ENCODE peak calls at places on chromosomes 12 and 14, in nine cellular contexts. C, M, D, A, I, F, U, N and P are unnamed samples.

GRCh38 chr12:22729898-22730443 is 105.0 kb downstream of the ETNK1 start:
- DNase-seq in C (no peak), U (no peak), F (no peak), M (no peak), A (peak; percentile 93), D (no peak), N (no peak), I (no peak), P (no peak)

GRCh38 chr12:990649-991349 is at the start of gene ERC1:
- DNase-seq in N (peak; percentile 29), C (peak; percentile 88), M (peak; percentile 92), D (peak; percentile 81), F (peak; percentile 76), U (peak; percentile 77), I (peak; percentile 83), A (peak; percentile 73), P (no peak)

GRCh38 chr12:5872745-5873144 is 72.3 kb downstream of the ANO2 start:
- DNase-seq in F (no peak), M (no peak), U (no peak), D (no peak), N (no peak), I (no peak), C (no peak), A (no peak), P (no peak)

GRCh38 chr12:57479376-57480115 is at the start of gene ARHGAP9:
- DNase-seq in M (no peak), D (no peak), N (no peak), I (no peak), C (no peak), A (no peak), F (peak; percentile 63), U (no peak), P (no peak)

GRCh38 chr12:69002969-69003368 is 70.0 kb upstream of the CPM start:
- DNase-seq in D (no peak), C (no peak), N (no peak), U (no peak), M (no peak), I (no peak), F (no peak), A (no peak), P (no peak)

GRCh38 chr14:79080040-79080439 is 909.9 kb downstream of the NRXN3 start:
- DNase-seq in C (no peak), N (no peak), M (no peak), U (no peak), F (no peak), I (no peak), A (no peak), D (no peak), P (no peak)

GRCh38 chr14:104316121-104316722 is 177.8 kb downstream of the KIF26A start:
- DNase-seq in M (no peak), D (no peak), C (no peak), I (no peak), A (no peak), U (no peak), F (no peak), N (no peak), P (no peak)

GRCh38 chr14:74257988-74258704 is 18.9 kb downstream of the VSX2 start:
- DNase-seq in F (no peak), D (no peak), U (no peak), A (no peak), M (no peak), C (no peak), I (no peak), N (no peak), P (no peak)

GRCh38 chr12:6053541-6053940 is 70.9 kb downstream of the VWF start:
- DNase-seq in I (no peak), M (peak; percentile 25), N (no peak), A (no peak), F (no peak), D (no peak), C (no peak), U (no peak), P (no peak)

GRCh38 chr14:103402700-103403099 is 17.5 kb downstream of the MARK3 start:
- DNase-seq in N (no peak), C (no peak), I (no peak), U (no peak), A (no peak), M (peak; percentile 34), F (no peak), D (no peak), P (no peak)

GRCh38 chr12:48795550-48796455 is 6.9 kb upstream of the ADCY6 start:
- DNase-seq in N (no peak), D (peak; percentile 76), A (peak; percentile 59), I (no peak), C (peak; percentile 70), U (peak; percentile 37), F (peak; percentile 14), M (peak; percentile 60), P (no peak)

GRCh38 chr14:55884819-55885218 is 233.4 kb upstream of the PELI2 start:
- DNase-seq in I (no peak), A (no peak), M (no peak), U (no peak), F (no peak), C (no peak), N (no peak), D (no peak), P (no peak)

GRCh38 chr12:64611430-64612286 is 1.4 kb downstream of the RASSF3 start:
- DNase-seq in F (peak; percentile 27), M (no peak), U (no peak), D (no peak), C (peak; percentile 43), I (no peak), N (no peak), A (no peak), P (no peak)

GRCh38 chr12:6316921-6317692 is 6.6 kb downstream of the PLEKHG6 start:
- DNase-seq in N (no peak), F (no peak), A (no peak), C (no peak), I (no peak), U (no peak), M (no peak), D (no peak), P (no peak)

GRCh38 chr14:103385994-103386491 is 828 bp downstream of the MARK3 start:
- DNase-seq in N (no peak), I (no peak), C (no peak), D (no peak), U (peak; percentile 18), M (peak; percentile 20), A (no peak), F (no peak), P (no peak)

GRCh38 chr12:25264862-25265261 is 14.1 kb upstream of the KRAS start:
- DNase-seq in C (no peak), D (no peak), M (no peak), U (no peak), N (no peak), I (no peak), A (no peak), F (no peak), P (no peak)

GRCh38 chr14:23442721-23443356 is 7.4 kb upstream of the MYH7 start:
- DNase-seq in D (no peak), C (no peak), M (no peak), A (no peak), I (no peak), F (no peak), U (no peak), N (no peak), P (no peak)

GRCh38 chr14:30518867-30519266 is 40.1 kb upstream of the G2E3 start:
- DNase-seq in A (no peak), I (no peak), U (no peak), N (no peak), C (no peak), F (no peak), D (no peak), M (no peak), P (no peak)

GRCh38 chr12:23699031-23699430 is 250.4 kb downstream of the SOX5 start:
- DNase-seq in U (no peak), I (no peak), F (no peak), M (no peak), C (no peak), A (no peak), N (no peak), D (no peak), P (no peak)

GRCh38 chr12:132190012-132190755 is 45.9 kb downstream of the NOC4L start:
- DNase-seq in C (no peak), A (no peak), U (no peak), N (no peak), D (no peak), I (no peak), M (no peak), F (no peak), P (no peak)

GRCh38 chr12:100197486-100197885 is 3.1 kb upstream of the ACTR6 start:
- DNase-seq in F (no peak), U (no peak), M (no peak), A (no peak), N (no peak), I (no peak), D (no peak), C (no peak), P (no peak)

GRCh38 chr12:88553941-88554658 is 26.2 kb downstream of the KITLG start:
- DNase-seq in D (no peak), N (no peak), F (no peak), U (no peak), I (no peak), A (peak; percentile 78), M (peak; percentile 34), C (no peak), P (no peak)

GRCh38 chr14:70708717-70709570 is 67.2 kb downstream of the TTC9 start:
- DNase-seq in A (no peak), I (no peak), U (no peak), N (no peak), D (no peak), M (no peak), F (no peak), C (no peak), P (no peak)

GRCh38 chr14:88210426-88210825 is 112.6 kb downstream of the KCNK10 start:
- DNase-seq in N (no peak), I (no peak), A (no peak), F (no peak), M (no peak), C (no peak), D (no peak), U (no peak), P (no peak)

GRCh38 chr12:70590051-70590450 is 47.2 kb downstream of the PTPRB start:
- DNase-seq in A (peak; percentile 53), F (no peak), M (peak; percentile 84), C (peak; percentile 66), N (no peak), D (peak; percentile 13), U (peak; percentile 42), I (peak; percentile 49), P (peak; percentile 27)

GRCh38 chr14:24436355-24437019 is 6.1 kb downstream of the SDR39U1 start:
- DNase-seq in D (no peak), U (no peak), N (no peak), M (peak; percentile 41), I (no peak), A (peak; percentile 77), F (no peak), C (no peak), P (peak; percentile 19)

GRCh38 chr12:26906704-26907103 is 31.1 kb downstream of the INTS13 start:
- DNase-seq in U (no peak), A (no peak), I (no peak), M (no peak), C (no peak), D (no peak), F (no peak), N (no peak), P (no peak)

GRCh38 chr12:108375986-108376663 is 37.0 kb upstream of the CMKLR1 start:
- DNase-seq in C (no peak), U (no peak), D (no peak), N (no peak), M (no peak), A (no peak), F (no peak), I (no peak), P (no peak)

GRCh38 chr12:96255077-96255476 is 60.9 kb downstream of the ELK3 start:
- DNase-seq in N (no peak), U (no peak), D (no peak), F (no peak), C (peak; percentile 60), I (no peak), A (peak; percentile 76), M (no peak), P (no peak)